ENCODE peak calls at places on chromosomes 11 and 22, in eight cellular contexts. C is activated naive CD4-positive, alpha-beta T cell treated with anti-CD3 and anti-CD28 coated beads, Interleukin-2, amount 10 ng/mL, durations not matched to agents 7 days and 5 days; A is tibial artery; M is AG09309; Q is DMS79 treated with DMSO at 0.1 percent for 48 hours; Z is IMR-90; O is mucosa of gallbladder; J is T follicular helper cell. L is an unnamed sample.

GRCh38 chr11:75261474-75261847 is 20.9 kb downstream of the TPBGL start:
- DNase-seq in Z (no peak), O (no peak), C (peak), A (peak), Q (no peak), M (no peak), J (no peak), L (no peak)

GRCh38 chr11:67418476-67419281 is 3.2 kb downstream of the CARNS1 start:
- DNase-seq in Z (no peak), M (no peak), A (no peak), Q (peak), C (no peak), J (no peak), O (no peak), L (no peak)

GRCh38 chr22:39490135-39490798 is 11.8 kb upstream of the MIEF1 start:
- DNase-seq in Z (peak), Q (no peak), A (peak), J (peak), M (no peak), C (peak), O (peak), L (peak)

GRCh38 chr11:65386307-65387081 is at the start of gene FRMD8:
- DNase-seq in M (no peak), A (peak), J (peak), C (peak), Z (peak), O (peak), Q (peak), L (peak)

GRCh38 chr11:123653997-123654565 is 343 bp downstream of the SCN3B start:
- DNase-seq in A (no peak), Z (peak), M (no peak), O (peak), Q (peak), C (peak), J (no peak), L (no peak)

GRCh38 chr22:24796860-24797259 is 9.2 kb upstream of the SGSM1 start:
- DNase-seq in Z (no peak), O (no peak), C (no peak), A (no peak), M (no peak), Q (no peak), J (no peak), L (no peak)

GRCh38 chr11:1341928-1342524 is 32.6 kb upstream of the TOLLIP start:
- DNase-seq in J (no peak), Z (peak), M (peak), Q (no peak), O (no peak), C (no peak), A (no peak), L (no peak)

GRCh38 chr11:107819361-107820014 is 39.1 kb downstream of the SLC35F2 start:
- DNase-seq in Q (no peak), J (no peak), C (no peak), Z (peak), M (no peak), O (peak), A (no peak), L (no peak)

GRCh38 chr11:3089236-3090061 is 32.2 kb upstream of the CARS1 start:
- DNase-seq in O (no peak), C (no peak), Z (no peak), M (no peak), Q (no peak), J (no peak), A (peak), L (no peak)

GRCh38 chr11:65958774-65959420 is 2.6 kb upstream of the SART1 start:
- DNase-seq in M (no peak), C (no peak), J (no peak), O (no peak), Q (no peak), Z (no peak), A (no peak), L (no peak)

GRCh38 chr11:95593101-95593500 is 196.5 kb downstream of the FAM76B start:
- DNase-seq in O (no peak), Z (peak), A (peak), Q (peak), J (no peak), M (no peak), C (no peak), L (no peak)

GRCh38 chr22:26416670-26417270 is 12.3 kb upstream of the ASPHD2 start:
- DNase-seq in C (no peak), M (peak), Z (peak), A (no peak), O (no peak), Q (no peak), J (no peak), L (no peak)

GRCh38 chr11:80083561-80083960 is 642.7 kb upstream of the TENM4 start:
- DNase-seq in A (no peak), C (no peak), Q (no peak), Z (no peak), J (no peak), O (no peak), M (no peak), L (no peak)

GRCh38 chr11:28463826-28464225 is 355.6 kb downstream of the METTL15 start:
- DNase-seq in C (no peak), Q (no peak), Z (peak), A (no peak), J (no peak), M (no peak), O (no peak), L (no peak)

GRCh38 chr22:22930222-22930497 is 42.5 kb downstream of the IGLL5 start:
- DNase-seq in J (no peak), C (no peak), O (no peak), M (no peak), A (no peak), Z (no peak), Q (no peak), L (no peak)

GRCh38 chr11:95950905-95951304 is 27.0 kb upstream of the MTMR2 start:
- DNase-seq in A (no peak), C (no peak), Z (no peak), M (no peak), Q (no peak), J (no peak), O (no peak), L (no peak)

GRCh38 chr11:86416494-86416893 is 41.8 kb downstream of the CCDC81 start:
- DNase-seq in O (no peak), J (no peak), A (no peak), Z (peak), Q (no peak), M (no peak), C (no peak), L (no peak)

GRCh38 chr11:112229746-112230433 is 3.7 kb downstream of the PTS start:
- DNase-seq in Q (no peak), M (peak), A (no peak), Z (peak), J (no peak), C (no peak), O (no peak), L (no peak)

GRCh38 chr11:116513894-116514293 is 258.9 kb downstream of the BUD13 start:
- DNase-seq in M (no peak), Z (peak), Q (no peak), A (peak), O (peak), J (no peak), C (peak), L (no peak)

GRCh38 chr11:12291767-12292166 is 85.6 kb upstream of the PARVA start:
- DNase-seq in M (no peak), A (no peak), Z (no peak), J (no peak), C (no peak), Q (no peak), O (no peak), L (no peak)

GRCh38 chr11:44760917-44761545 is 34.3 kb downstream of the TSPAN18 start:
- DNase-seq in A (peak), J (no peak), M (no peak), O (peak), Z (peak), Q (no peak), C (no peak), L (no peak)

GRCh38 chr11:76327756-76328388 is 53.1 kb downstream of the THAP12 start:
- DNase-seq in J (no peak), Q (no peak), A (peak), C (no peak), Z (no peak), M (no peak), O (no peak), L (no peak)

GRCh38 chr11:61955031-61955415 is 4.9 kb downstream of the BEST1 start:
- DNase-seq in Z (peak), A (peak), M (peak), C (no peak), O (no peak), Q (peak), J (no peak), L (no peak)

GRCh38 chr11:79439430-79439892 is 1.4 kb downstream of the TENM4 start:
- DNase-seq in Z (peak), M (no peak), Q (peak), O (no peak), J (no peak), C (no peak), A (peak), L (no peak)

GRCh38 chr11:44673691-44674090 is 53.1 kb upstream of the TSPAN18 start:
- DNase-seq in A (no peak), Z (no peak), M (no peak), Q (no peak), J (no peak), C (no peak), O (no peak), L (no peak)